ENCODE peak calls at places on chromosomes 3 and 15, in five cellular contexts. E, H, O, B and M are unnamed samples.

GRCh38 chr3:62462097-62462789 is 88.9 kb upstream of the FEZF2 start:
- DNase-seq in E (no peak), H (no peak), O (no peak), B (no peak), M (no peak)

GRCh38 chr3:112074616-112075497 is 11.3 kb upstream of the C3orf52 start:
- DNase-seq in E (peak), H (peak), O (no peak), B (peak), M (peak)

GRCh38 chr15:39180494-39180930 is 400.4 kb upstream of the THBS1 start:
- DNase-seq in E (no peak), H (no peak), O (no peak), B (no peak), M (no peak)

GRCh38 chr15:33654859-33655258 is 313.4 kb upstream of the CHRM5 start:
- DNase-seq in E (no peak), H (no peak), O (no peak), B (no peak), M (no peak)

GRCh38 chr15:32718082-32718821 is 448 bp downstream of the GREM1 start:
- DNase-seq in E (no peak), H (no peak), O (peak), B (no peak), M (no peak)

GRCh38 chr15:35450492-35450891 is 95.5 kb downstream of the DPH6 start:
- DNase-seq in E (no peak), H (no peak), O (no peak), B (no peak), M (no peak)

GRCh38 chr3:159788987-159789386 is 199.6 kb upstream of the IL12A start:
- DNase-seq in E (no peak), H (no peak), O (no peak), B (no peak), M (no peak)

GRCh38 chr3:100358413-100358812 is 23.9 kb downstream of the NIT2 start:
- DNase-seq in E (no peak), H (no peak), O (no peak), B (no peak), M (no peak)

GRCh38 chr3:110697961-110698360 is 373.7 kb upstream of the NECTIN3 start:
- DNase-seq in E (no peak), H (no peak), O (no peak), B (no peak), M (no peak)

GRCh38 chr3:120039642-120040610 is 54.3 kb downstream of the GSK3B start:
- DNase-seq in E (no peak), H (no peak), O (peak), B (no peak), M (no peak)

GRCh38 chr3:181006541-181006940 is 17.0 kb upstream of the DNAJC19 start:
- DNase-seq in E (no peak), H (no peak), O (no peak), B (no peak), M (no peak)

GRCh38 chr15:34318277-34319079 is 19.1 kb downstream of the SLC12A6 start:
- DNase-seq in E (peak), H (no peak), O (peak), B (peak), M (peak)

GRCh38 chr3:150158974-150159625 is 188.4 kb upstream of the PFN2 start:
- DNase-seq in E (no peak), H (no peak), O (peak), B (no peak), M (no peak)

GRCh38 chr3:143648708-143649107 is 199.6 kb downstream of the SLC9A9 start:
- DNase-seq in E (no peak), H (no peak), O (peak), B (no peak), M (no peak)

GRCh38 chr15:63860161-63860954 is 26.6 kb upstream of the HERC1 start:
- DNase-seq in E (peak), H (peak), O (no peak), B (peak), M (peak)